ENCODE peak calls at places on chromosomes 6 and 20, in eight cellular contexts. One of them, this sample, is unnamed.

GRCh38 chr6:26088344-26088743 is 1.1 kb downstream of the HFE start:
- DNase-seq in cardiac fibroblast: peak; percentile 26
- DNase-seq in non-pigmented ciliary epithelial cell: no peak
- DNase-seq in bronchial epithelial cell: peak; percentile 7
- DNase-seq in amniotic stem cell: no peak
- DNase-seq in ecto neural progenitor cell: no peak
- DNase-seq in GM20000: no peak
- DNase-seq in HT1080: no peak
- DNase-seq in this sample: no peak

GRCh38 chr6:170415318-170415717 is 108.8 kb downstream of the FAM120B start:
- DNase-seq in cardiac fibroblast: no peak
- DNase-seq in bronchial epithelial cell: no peak
- DNase-seq in amniotic stem cell: no peak
- DNase-seq in non-pigmented ciliary epithelial cell: no peak
- DNase-seq in GM20000: no peak
- DNase-seq in ecto neural progenitor cell: no peak
- DNase-seq in HT1080: no peak
- DNase-seq in this sample: no peak

GRCh38 chr6:14921170-14921569 is 324.7 kb upstream of the JARID2 start:
- DNase-seq in GM20000: no peak
- DNase-seq in HT1080: no peak
- DNase-seq in non-pigmented ciliary epithelial cell: no peak
- DNase-seq in amniotic stem cell: no peak
- DNase-seq in cardiac fibroblast: peak; percentile 22
- DNase-seq in bronchial epithelial cell: no peak
- DNase-seq in ecto neural progenitor cell: no peak
- DNase-seq in this sample: no peak

GRCh38 chr6:20404641-20405032 is 3.0 kb downstream of the E2F3 start:
- DNase-seq in cardiac fibroblast: peak; percentile 78
- DNase-seq in bronchial epithelial cell: peak; percentile 76
- DNase-seq in non-pigmented ciliary epithelial cell: peak; percentile 52
- DNase-seq in GM20000: peak; percentile 56
- DNase-seq in HT1080: peak; percentile 80
- DNase-seq in amniotic stem cell: no peak
- DNase-seq in ecto neural progenitor cell: peak; percentile 65
- DNase-seq in this sample: no peak

GRCh38 chr6:113909224-113909856 is 52.2 kb downstream of the MARCKS start:
- DNase-seq in HT1080: peak; percentile 44
- DNase-seq in amniotic stem cell: peak; percentile 78
- DNase-seq in non-pigmented ciliary epithelial cell: no peak
- DNase-seq in ecto neural progenitor cell: no peak
- DNase-seq in bronchial epithelial cell: peak; percentile 57
- DNase-seq in GM20000: peak; percentile 50
- DNase-seq in cardiac fibroblast: peak; percentile 77
- DNase-seq in this sample: no peak

GRCh38 chr6:1917628-1918371 is 308.1 kb downstream of the FOXC1 start:
- DNase-seq in HT1080: peak; percentile 98
- DNase-seq in ecto neural progenitor cell: no peak
- DNase-seq in bronchial epithelial cell: peak; percentile 94
- DNase-seq in amniotic stem cell: peak; percentile 54
- DNase-seq in GM20000: no peak
- DNase-seq in cardiac fibroblast: peak; percentile 53
- DNase-seq in non-pigmented ciliary epithelial cell: peak; percentile 75
- DNase-seq in this sample: peak; percentile 60

GRCh38 chr6:7542878-7543394 is 1.5 kb downstream of the DSP start:
- DNase-seq in ecto neural progenitor cell: peak; percentile 79
- DNase-seq in non-pigmented ciliary epithelial cell: no peak
- DNase-seq in cardiac fibroblast: peak; percentile 53
- DNase-seq in GM20000: peak; percentile 32
- DNase-seq in HT1080: no peak
- DNase-seq in amniotic stem cell: peak; percentile 75
- DNase-seq in bronchial epithelial cell: peak; percentile 67
- DNase-seq in this sample: peak; percentile 39

GRCh38 chr6:160088069-160088773 is 33.4 kb upstream of the SLC22A1 start:
- DNase-seq in ecto neural progenitor cell: peak; percentile 63
- DNase-seq in non-pigmented ciliary epithelial cell: peak; percentile 66
- DNase-seq in bronchial epithelial cell: peak; percentile 72
- DNase-seq in cardiac fibroblast: peak; percentile 86
- DNase-seq in HT1080: peak; percentile 68
- DNase-seq in amniotic stem cell: peak; percentile 88
- DNase-seq in GM20000: no peak
- DNase-seq in this sample: peak; percentile 54

GRCh38 chr20:1336699-1337387 is 7.9 kb upstream of the SDCBP2 start:
- DNase-seq in ecto neural progenitor cell: no peak
- DNase-seq in non-pigmented ciliary epithelial cell: no peak
- DNase-seq in HT1080: no peak
- DNase-seq in bronchial epithelial cell: no peak
- DNase-seq in GM20000: no peak
- DNase-seq in cardiac fibroblast: peak; percentile 84
- DNase-seq in amniotic stem cell: no peak
- DNase-seq in this sample: no peak

GRCh38 chr6:110530671-110531070 is 54.3 kb upstream of the SLC22A16 start:
- DNase-seq in non-pigmented ciliary epithelial cell: no peak
- DNase-seq in bronchial epithelial cell: peak; percentile 56
- DNase-seq in amniotic stem cell: no peak
- DNase-seq in cardiac fibroblast: no peak
- DNase-seq in GM20000: no peak
- DNase-seq in ecto neural progenitor cell: no peak
- DNase-seq in HT1080: peak; percentile 72
- DNase-seq in this sample: no peak

This sample was measured in skeletal muscle cell.